ENCODE peak calls at places on chromosomes 6 and 20, in four cellular contexts. Z is transverse colon, N is mesendoderm, E is GM23338. W is an unnamed sample.

GRCh38 chr20:22775671-22776139 is 191.3 kb upstream of the FOXA2 start:
- DNase-seq in Z (no peak), N (no peak), E (no peak), W (peak)

GRCh38 chr6:31693535-31693934 is 9.6 kb downstream of the ABHD16A start:
- DNase-seq in Z (no peak), N (no peak), E (no peak), W (no peak)

GRCh38 chr6:116251568-116252384 is 2.1 kb downstream of the TSPYL4 start:
- DNase-seq in Z (no peak), N (peak), E (peak), W (peak)

GRCh38 chr6:14501240-14501639 is 383.7 kb downstream of the CD83 start:
- DNase-seq in Z (no peak), N (no peak), E (no peak), W (no peak)

GRCh38 chr6:107185570-107185969 is 70.3 kb upstream of the BEND3 start:
- DNase-seq in Z (no peak), N (peak), E (peak), W (no peak)

GRCh38 chr6:57174511-57174907 is 2.4 kb downstream of the BAG2 start:
- DNase-seq in Z (no peak), N (no peak), E (no peak), W (no peak)

GRCh38 chr6:25441658-25442276 is 162.6 kb downstream of the CARMIL1 start:
- DNase-seq in Z (no peak), N (no peak), E (no peak), W (no peak)

GRCh38 chr6:41675176-41675767 is 37.0 kb downstream of the MDFI start:
- DNase-seq in Z (no peak), N (no peak), E (no peak), W (no peak)

GRCh38 chr6:11111769-11112437 is 378 bp upstream of the ERVFRD-1 start:
- DNase-seq in Z (no peak), N (peak), E (no peak), W (no peak)

GRCh38 chr20:62143976-62144825 is 632 bp downstream of the SS18L1 start:
- DNase-seq in Z (peak), N (peak), E (peak), W (no peak)

GRCh38 chr6:2765896-2766766 is 938 bp downstream of the WRNIP1 start:
- DNase-seq in Z (peak), N (peak), E (peak), W (peak)

GRCh38 chr6:141878686-141879085 is 254.0 kb upstream of the GJE1 start:
- DNase-seq in Z (no peak), N (no peak), E (no peak), W (no peak)

GRCh38 chr6:124795879-124796838 is 166.1 kb upstream of the RNF217 start:
- DNase-seq in Z (no peak), N (peak), E (peak), W (no peak)

GRCh38 chr6:27650620-27651370 is 177.9 kb upstream of the ZNF184 start:
- DNase-seq in Z (no peak), N (peak), E (peak), W (no peak)

GRCh38 chr20:235891-236290 is 8.8 kb downstream of the DEFB129 start:
- DNase-seq in Z (no peak), N (no peak), E (no peak), W (no peak)

DNA sequence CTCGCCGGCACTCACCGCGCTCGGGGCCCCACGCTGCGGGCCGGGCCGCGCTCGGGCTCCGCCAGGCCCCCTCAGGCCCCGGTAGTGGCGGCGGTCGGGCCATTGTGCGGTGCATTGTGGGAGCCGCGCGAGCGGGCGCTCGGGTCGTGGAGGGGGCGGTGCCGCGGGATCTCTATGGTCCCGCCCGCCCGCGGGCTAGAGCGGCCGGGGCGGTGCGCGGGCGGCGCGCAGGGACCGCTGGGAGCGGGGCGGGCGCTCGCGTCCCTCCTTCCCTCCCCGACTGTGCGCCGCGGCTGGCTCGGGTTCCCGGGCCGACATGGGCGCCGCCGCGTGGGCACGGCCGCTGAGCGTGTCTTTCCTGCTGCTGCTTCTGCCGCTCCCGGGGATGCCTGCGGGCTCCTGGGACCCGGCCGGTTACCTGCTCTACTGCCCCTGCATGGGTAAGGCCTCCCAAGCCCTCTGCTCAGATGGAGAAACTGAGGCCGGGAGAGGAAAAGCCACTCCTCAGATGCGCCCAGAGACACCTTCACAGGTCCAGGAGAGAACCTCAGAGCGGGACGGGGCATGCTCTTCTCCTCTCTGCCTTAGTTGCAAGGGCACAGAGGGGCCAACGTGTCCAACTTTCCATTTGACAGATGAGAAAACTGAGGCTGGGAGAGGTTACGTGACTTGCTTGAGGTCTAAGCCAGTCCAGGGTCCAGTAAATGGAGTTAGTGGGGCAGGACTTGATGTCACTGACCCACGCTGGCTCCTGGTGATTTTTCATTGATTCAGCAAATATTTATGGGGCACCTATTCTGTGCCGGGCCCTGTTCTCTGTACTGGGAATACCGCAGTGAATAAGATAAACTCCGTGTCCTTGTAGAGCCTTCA is at the start of the genes PLAGL2 and POFUT1:
- DNase-seq in Z (peak), N (peak), E (peak), W (peak)
- H3K4me3 ChIP-seq in Z (peak), N (peak), E (peak), W (peak)

GRCh38 chr6:45829873-45830272 is 185.8 kb downstream of the CLIC5 start:
- DNase-seq in Z (no peak), N (no peak), E (no peak), W (no peak)

GRCh38 chr6:45827952-45828530 is 187.6 kb downstream of the CLIC5 start:
- DNase-seq in Z (peak), N (no peak), E (no peak), W (peak)

GRCh38 chr6:45832063-45832462 is 183.6 kb downstream of the CLIC5 start:
- DNase-seq in Z (no peak), N (no peak), E (no peak), W (no peak)

GRCh38 chr6:45835725-45836437 is 179.8 kb downstream of the CLIC5 start:
- DNase-seq in Z (no peak), N (no peak), E (no peak), W (no peak)

DNA sequence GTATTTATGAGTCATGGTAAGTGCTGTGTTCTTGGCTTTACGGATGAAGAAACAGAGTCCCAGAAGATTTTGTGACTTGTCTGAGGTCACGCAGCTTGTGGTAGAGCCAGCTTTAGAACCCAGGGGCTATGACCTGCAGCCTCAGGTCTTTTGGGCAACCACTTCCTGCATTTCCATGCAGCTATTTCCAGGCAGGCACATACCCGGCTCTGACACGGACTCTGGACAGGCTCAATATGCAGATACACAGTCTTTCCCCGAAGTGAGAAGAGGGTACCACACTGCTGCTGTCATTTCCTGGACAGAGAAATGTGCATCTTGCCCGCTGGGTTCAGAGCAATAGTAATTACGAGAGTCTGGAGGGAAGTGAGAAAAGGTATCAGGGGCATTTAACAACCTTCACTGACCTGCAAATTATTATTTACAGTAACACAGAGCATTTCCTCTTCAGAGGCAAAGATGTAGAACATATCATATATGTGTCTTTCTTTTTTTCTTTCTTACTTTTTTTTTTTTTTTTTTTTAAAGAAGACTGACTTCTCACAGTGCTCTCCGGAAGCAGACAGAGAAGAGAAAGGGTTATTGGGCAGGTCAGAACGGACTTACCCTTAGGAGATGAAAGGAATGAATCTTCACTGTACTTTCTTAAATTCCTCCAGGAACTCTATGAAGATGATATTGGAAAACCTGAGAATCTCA is 185.1 kb downstream of the CLIC5 start:
- DNase-seq in Z (peak), N (no peak), E (no peak), W (peak)
- H3K4me3 ChIP-seq in Z (no peak), N (no peak), E (no peak), W (no peak)

GRCh38 chr6:166626177-166627038 is 643 bp downstream of the RPS6KA2 start:
- DNase-seq in Z (peak), N (peak), E (peak), W (peak)
- H3K4me3 ChIP-seq in Z (peak), N (peak), E (peak), W (peak)

DNA sequence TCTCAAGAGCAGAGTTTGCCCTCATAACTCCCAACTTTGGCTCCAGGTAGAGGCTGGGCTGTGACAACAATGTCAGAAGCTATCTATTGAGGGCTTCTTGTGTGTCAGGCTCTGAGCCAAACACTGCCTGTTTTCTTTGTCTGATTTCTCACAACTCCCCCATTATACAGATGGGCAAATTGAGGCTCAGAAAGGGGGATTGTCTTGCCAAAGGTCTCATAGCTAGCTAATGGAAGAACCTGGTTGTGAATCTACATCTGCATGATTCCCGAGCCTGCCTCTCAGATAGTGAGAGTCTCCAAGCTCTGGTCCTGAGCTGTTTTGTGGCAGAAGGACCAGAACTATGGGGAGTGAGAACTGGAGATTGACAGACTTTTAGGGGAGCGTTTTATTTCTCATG is 1.4 kb downstream of the CD40 start:
- DNase-seq in Z (no peak), N (no peak), E (no peak), W (no peak)
- H3K4me3 ChIP-seq in Z (no peak), N (no peak), E (peak), W (no peak)

DNA sequence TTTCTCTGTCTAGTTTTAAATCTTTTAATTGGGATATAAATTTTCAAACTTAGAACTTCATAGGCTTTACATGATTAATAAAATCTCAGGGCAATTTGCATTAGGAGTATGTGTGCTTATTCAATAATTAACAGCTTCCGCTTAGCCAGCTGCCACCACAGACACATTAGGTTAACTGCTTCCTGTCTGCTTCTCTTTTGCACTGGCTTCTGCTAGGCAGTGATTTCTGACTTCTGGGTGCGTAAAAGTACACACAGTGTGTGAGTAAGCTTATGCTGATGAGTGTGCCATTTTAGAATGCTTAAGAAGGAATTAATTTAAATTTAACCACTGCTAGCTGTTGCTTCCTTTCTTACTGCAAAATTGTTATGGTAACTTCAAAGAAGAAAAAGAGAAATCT is 73.9 kb downstream of the F13A1 start:
- DNase-seq in Z (no peak), N (no peak), E (no peak), W (no peak)
- H3K4me3 ChIP-seq in Z (no peak), N (no peak), E (no peak), W (no peak)

GRCh38 chr20:37598611-37599342 is 71.1 kb upstream of the BLCAP start:
- DNase-seq in Z (no peak), N (no peak), E (no peak), W (no peak)

GRCh38 chr20:37596890-37597539 is 69.3 kb upstream of the BLCAP start:
- DNase-seq in Z (no peak), N (no peak), E (no peak), W (no peak)

GRCh38 chr20:37600486-37600885 is 72.8 kb upstream of the BLCAP start:
- DNase-seq in Z (no peak), N (no peak), E (no peak), W (no peak)

GRCh38 chr20:37596168-37596567 is 68.5 kb upstream of the BLCAP start:
- DNase-seq in Z (no peak), N (no peak), E (no peak), W (no peak)

GRCh38 chr20:37598101-37598530 is 70.4 kb upstream of the BLCAP start:
- DNase-seq in Z (no peak), N (peak), E (peak), W (no peak)
- H3K4me3 ChIP-seq in Z (no peak), N (no peak), E (peak), W (no peak)

DNA sequence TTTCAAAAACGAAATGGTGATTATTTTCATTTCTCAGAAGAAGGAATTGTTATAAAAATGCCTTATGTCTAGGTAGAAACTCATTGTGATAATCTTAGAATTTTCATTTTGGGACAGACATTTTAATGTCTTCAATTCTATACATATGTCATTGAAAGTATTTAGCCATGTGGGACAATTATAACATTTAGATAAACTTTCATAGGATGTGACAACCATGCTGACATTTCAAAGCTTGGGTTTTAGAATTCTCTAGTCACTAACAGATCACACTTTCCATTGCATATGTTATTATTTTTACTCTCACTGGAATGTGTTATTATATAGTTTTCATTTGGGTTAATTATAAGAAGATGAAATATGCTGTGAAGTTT is 4.9 kb downstream of the TAGAP start:
- DNase-seq in Z (no peak), N (no peak), E (no peak), W (no peak)
- H3K4me3 ChIP-seq in Z (no peak), N (no peak), E (no peak), W (no peak)

GRCh38 chr6:54609986-54610385 is 236.6 kb upstream of the FAM83B start:
- DNase-seq in Z (no peak), N (no peak), E (no peak), W (no peak)

GRCh38 chr6:54617730-54618129 is 228.8 kb upstream of the FAM83B start:
- DNase-seq in Z (no peak), N (no peak), E (no peak), W (peak)

GRCh38 chr6:54618597-54618996 is 228.0 kb upstream of the FAM83B start:
- DNase-seq in Z (no peak), N (no peak), E (no peak), W (no peak)

GRCh38 chr6:54614499-54615195 is 231.9 kb upstream of the FAM83B start:
- DNase-seq in Z (no peak), N (no peak), E (no peak), W (no peak)

DNA sequence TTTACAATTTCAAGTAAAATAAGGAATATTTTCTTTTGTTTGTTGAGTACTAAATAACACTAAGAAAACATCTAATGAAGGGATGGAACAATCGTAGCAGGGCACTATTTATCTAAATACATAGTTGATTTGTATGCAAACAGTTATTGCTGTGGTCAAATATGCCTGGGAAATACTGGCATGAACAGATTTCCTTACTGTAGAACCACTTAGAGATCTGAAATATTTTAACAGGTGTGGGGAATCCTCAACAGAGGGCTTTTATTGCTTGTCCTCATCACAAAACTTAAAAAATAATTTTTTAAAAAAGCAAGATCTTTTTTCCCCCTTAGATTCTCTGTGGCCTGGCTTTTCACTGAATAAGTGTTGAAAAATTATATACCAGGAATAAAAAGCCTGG is 233.0 kb upstream of the FAM83B start:
- DNase-seq in Z (no peak), N (no peak), E (no peak), W (no peak)
- H3K4me3 ChIP-seq in Z (no peak), N (no peak), E (no peak), W (no peak)

DNA sequence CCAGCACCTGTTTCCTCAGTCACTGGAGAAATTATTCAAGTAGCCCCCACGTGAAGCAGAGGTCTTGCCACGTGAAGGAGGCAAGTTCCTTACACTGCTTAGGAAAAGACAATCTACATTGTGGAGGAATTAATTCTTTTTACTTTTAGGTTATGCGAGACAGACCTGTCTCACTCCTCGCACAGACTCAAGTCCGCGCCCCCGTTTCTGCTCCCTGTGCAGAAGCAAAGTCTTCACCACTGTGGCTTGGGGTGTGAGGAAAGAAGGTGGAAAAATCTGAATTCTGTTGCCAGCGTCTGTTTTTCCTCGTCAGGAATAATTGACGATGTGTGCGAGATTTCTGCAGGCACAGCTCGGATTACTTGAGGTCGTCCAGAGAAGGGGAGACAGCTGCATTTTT is 185.1 kb downstream of the SMOC2 start:
- DNase-seq in Z (no peak), N (no peak), E (no peak), W (no peak)
- H3K4me3 ChIP-seq in Z (no peak), N (no peak), E (no peak), W (no peak)